ENCODE peak calls at places on chromosomes 3 and 15, in four cellular contexts. Y is IMR-90, T is sigmoid colon, H is pancreas. V is an unnamed sample.

GRCh38 chr3:133563186-133563591 is 10.3 kb upstream of the CDV3 start:
- DNase-seq in Y (peak; percentile 61), T (no peak), H (no peak), V (no peak)

GRCh38 chr3:98722389-98722788 is 40.8 kb upstream of the ST3GAL6 start:
- DNase-seq in Y (no peak), T (no peak), H (no peak), V (no peak)

GRCh38 chr3:135922903-135923250 is 42.7 kb upstream of the PPP2R3A start:
- DNase-seq in Y (no peak), T (no peak), H (no peak), V (no peak)

GRCh38 chr3:28316226-28316625 is 32.3 kb upstream of the ZCWPW2 start:
- DNase-seq in Y (peak; percentile 34), T (no peak), H (no peak), V (no peak)

GRCh38 chr3:129576514-129577345 is 29.7 kb downstream of the PLXND1 start:
- DNase-seq in Y (no peak), T (peak; percentile 84), H (peak; percentile 55), V (no peak)

GRCh38 chr3:186044427-186044826 is 64.5 kb downstream of the ETV5 start:
- DNase-seq in Y (no peak), T (no peak), H (no peak), V (no peak)

GRCh38 chr3:17500618-17501017 is 241.8 kb downstream of the TBC1D5 start:
- DNase-seq in Y (peak; percentile 36), T (no peak), H (no peak), V (no peak)

GRCh38 chr3:150286390-150287147 is 121.5 kb upstream of the TSC22D2 start:
- DNase-seq in Y (peak; percentile 51), T (no peak), H (no peak), V (no peak)

GRCh38 chr15:88083828-88084760 is 172.4 kb downstream of the NTRK3 start:
- DNase-seq in Y (no peak), T (no peak), H (no peak), V (no peak)

GRCh38 chr3:119700269-119700919 is 2.4 kb upstream of the CFAP91 start:
- DNase-seq in Y (peak; percentile 57), T (no peak), H (no peak), V (no peak)

GRCh38 chr3:183478501-183478900 is 50.1 kb upstream of the MCF2L2 start:
- DNase-seq in Y (no peak), T (no peak), H (no peak), V (no peak)

GRCh38 chr3:9946112-9947024 is 5.8 kb downstream of the PRRT3 start:
- DNase-seq in Y (peak; percentile 81), T (peak; percentile 96), H (peak; percentile 93), V (peak; percentile 83)

GRCh38 chr3:52004158-52004787 is 8.6 kb upstream of the RPL29 start:
- DNase-seq in Y (peak; percentile 48), T (no peak), H (no peak), V (peak; percentile 33)

GRCh38 chr3:184757010-184757651 is 45.3 kb upstream of the MAGEF1 start:
- DNase-seq in Y (peak; percentile 99), T (peak; percentile 91), H (no peak), V (no peak)

GRCh38 chr3:112531358-112531781 is 30.4 kb downstream of the ATG3 start:
- DNase-seq in Y (peak; percentile 49), T (no peak), H (no peak), V (no peak)

GRCh38 chr15:98914626-98915025 is 93.0 kb downstream of the PGPEP1L start:
- DNase-seq in Y (peak; percentile 99), T (peak; percentile 81), H (no peak), V (no peak)

GRCh38 chr3:127041933-127042332 is 59.0 kb downstream of the PLXNA1 start:
- DNase-seq in Y (no peak), T (peak; percentile 36), H (peak; percentile 17), V (no peak)

GRCh38 chr3:34056951-34057390 is 258.5 kb downstream of the PDCD6IP start:
- DNase-seq in Y (peak; percentile 49), T (no peak), H (no peak), V (no peak)

GRCh38 chr3:29285356-29286070 is 4.6 kb downstream of the RBMS3 start:
- DNase-seq in Y (peak; percentile 33), T (no peak), H (no peak), V (no peak)

GRCh38 chr3:185688808-185689207 is 102.7 kb downstream of the SENP2 start:
- DNase-seq in Y (peak; percentile 99), T (no peak), H (no peak), V (no peak)

GRCh38 chr15:90814193-90814811 is 54.1 kb upstream of the FURIN start:
- DNase-seq in Y (peak; percentile 38), T (no peak), H (no peak), V (no peak)

GRCh38 chr3:130893240-130894129 is at the start of gene ATP2C1:
- DNase-seq in Y (peak; percentile 93), T (peak; percentile 97), H (peak; percentile 96), V (peak; percentile 84)

GRCh38 chr3:126152458-126152857 is 27.9 kb downstream of the ALDH1L1 start:
- DNase-seq in Y (no peak), T (peak; percentile 43), H (no peak), V (no peak)

GRCh38 chr15:82803793-82804574 is 1.9 kb downstream of the FSD2 start:
- DNase-seq in Y (peak; percentile 15), T (no peak), H (no peak), V (no peak)

GRCh38 chr3:139113231-139113749 is 68.6 kb upstream of the PRR23C start:
- DNase-seq in Y (no peak), T (no peak), H (no peak), V (no peak)

GRCh38 chr3:166531730-166532129 is 694.5 kb upstream of the BCHE start:
- DNase-seq in Y (no peak), T (no peak), H (no peak), V (no peak)

GRCh38 chr3:139227165-139227564 is 116.7 kb upstream of the MRPS22 start:
- DNase-seq in Y (no peak), T (no peak), H (peak; percentile 93), V (no peak)

GRCh38 chr15:57947781-57948180 is 117.7 kb downstream of the ALDH1A2 start:
- DNase-seq in Y (no peak), T (no peak), H (no peak), V (no peak)

GRCh38 chr3:143775401-143775970 is 72.8 kb downstream of the SLC9A9 start:
- DNase-seq in Y (peak; percentile 13), T (no peak), H (no peak), V (no peak)

GRCh38 chr3:49161808-49162530 is 4.2 kb downstream of the CCDC71 start:
- DNase-seq in Y (no peak), T (no peak), H (no peak), V (no peak)

GRCh38 chr3:45088543-45088942 is 57.6 kb downstream of the CDCP1 start:
- DNase-seq in Y (no peak), T (no peak), H (peak; percentile 87), V (no peak)

GRCh38 chr3:48086736-48087470 is 70.7 kb upstream of the MAP4 start:
- DNase-seq in Y (peak; percentile 89), T (no peak), H (no peak), V (no peak)

GRCh38 chr3:171704002-171704401 is 106.3 kb downstream of the PLD1 start:
- DNase-seq in Y (peak; percentile 37), T (no peak), H (no peak), V (peak; percentile 0)

GRCh38 chr3:183921096-183921495 is 36.4 kb upstream of the PARL start:
- DNase-seq in Y (no peak), T (no peak), H (no peak), V (no peak)

GRCh38 chr3:55859305-55859704 is 372.2 kb upstream of the WNT5A start:
- DNase-seq in Y (no peak), T (no peak), H (no peak), V (no peak)

GRCh38 chr3:134355416-134355815 is 18.8 kb downstream of the AMOTL2 start:
- DNase-seq in Y (no peak), T (peak; percentile 15), H (peak; percentile 6), V (no peak)

GRCh38 chr3:135178566-135178965 is 383.5 kb downstream of the EPHB1 start:
- DNase-seq in Y (no peak), T (no peak), H (no peak), V (no peak)

GRCh38 chr3:180421711-180422110 is 180.3 kb upstream of the TTC14 start:
- DNase-seq in Y (peak; percentile 7), T (no peak), H (no peak), V (no peak)

GRCh38 chr3:150015906-150016305 is 45.2 kb upstream of the PFN2 start:
- DNase-seq in Y (no peak), T (no peak), H (no peak), V (no peak)

GRCh38 chr3:53109190-53109589 is 21.0 kb downstream of the RFT1 start:
- DNase-seq in Y (peak; percentile 83), T (no peak), H (no peak), V (no peak)
- H3K27ac ChIP-seq in Y (peak overlapping the region; percentile 11), T (peak overlapping the region; percentile 68), H (no peak overlapping the region), V (no peak overlapping the region)

GRCh38 chr3:128195369-128195768 is 42.1 kb downstream of the EEFSEC start:
- DNase-seq in Y (no peak), T (no peak), H (no peak), V (no peak)
- H3K27ac ChIP-seq in Y (peak overlapping the region; percentile 14), T (peak overlapping the region; percentile 65), H (no peak overlapping the region), V (no peak overlapping the region)

GRCh38 chr3:15983693-15984092 is 185.9 kb upstream of the ANKRD28 start:
- DNase-seq in Y (no peak), T (no peak), H (no peak), V (no peak)
- H3K27ac ChIP-seq in Y (peak overlapping the region; percentile 94), T (peak overlapping the region; percentile 20), H (no peak overlapping the region), V (no peak overlapping the region)

DNA sequence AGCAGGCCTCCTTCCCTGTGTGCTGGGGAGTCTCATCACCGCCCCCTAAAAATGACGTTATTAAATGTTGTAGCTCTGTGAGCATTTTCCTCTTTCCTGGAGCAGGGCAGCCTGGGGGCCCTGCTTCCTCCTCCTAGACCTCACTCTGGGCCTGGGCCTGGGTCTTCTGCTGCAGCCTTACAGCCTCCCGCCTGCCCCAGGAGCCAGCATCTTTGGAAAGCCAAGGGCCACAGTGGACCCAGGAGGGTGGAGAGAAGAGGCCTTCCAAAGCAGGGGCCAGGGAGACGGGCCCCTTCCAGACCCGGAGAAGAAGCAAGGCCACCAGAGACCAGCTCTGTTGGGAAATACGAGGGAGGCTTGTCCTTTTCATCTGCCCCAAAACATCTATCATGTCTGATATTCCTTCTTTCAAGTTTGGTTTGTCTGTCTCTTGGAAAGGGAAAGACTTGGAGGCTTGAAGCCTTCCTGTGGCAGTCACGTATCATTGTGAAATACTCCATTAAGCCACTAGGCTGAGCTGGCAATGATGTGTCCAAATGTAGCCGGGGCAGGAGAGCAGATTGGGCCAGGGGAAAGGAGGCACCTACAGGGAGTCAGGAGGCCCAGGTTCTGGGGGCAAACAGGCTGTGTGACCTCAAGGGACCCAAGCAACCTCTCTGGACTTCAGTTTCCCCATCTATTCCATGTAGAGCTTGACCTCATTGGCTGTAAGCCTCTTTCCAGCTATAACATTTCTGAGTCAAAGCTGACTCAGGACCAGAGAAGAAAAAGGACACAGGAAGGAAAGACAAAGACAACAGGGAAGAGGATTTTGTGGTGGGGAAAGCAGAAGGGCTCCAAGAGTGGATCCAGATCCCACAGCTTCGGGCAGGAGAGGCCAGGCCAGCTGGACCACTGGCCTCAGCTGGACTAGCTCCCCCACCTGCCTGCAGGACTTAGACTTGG is 31.1 kb downstream of the CYP11A1 start:
- DNase-seq in Y (peak; percentile 37), T (peak; percentile 39), H (no peak), V (no peak)
- H3K27ac ChIP-seq in Y (no peak overlapping the region), T (no peak overlapping the region), H (no peak overlapping the region), V (no peak overlapping the region)